ENCODE peak calls at places on chromosomes 1 and 21, in four cellular contexts. One of them, this sample, is unnamed.

GRCh38 chr1:159141584-159142518 is 29.6 kb upstream of the CADM3 start:
- DNase-seq in astrocyte of the spinal cord: peak
- DNase-seq in HTR-8/SVneo: peak
- DNase-seq in HuH-7.5: no peak
- DNase-seq in this sample: no peak

GRCh38 chr1:201127755-201128455 is 921 bp upstream of the ASCL5 start:
- DNase-seq in HTR-8/SVneo: no peak
- DNase-seq in HuH-7.5: no peak
- DNase-seq in astrocyte of the spinal cord: peak
- DNase-seq in this sample: no peak

GRCh38 chr1:43058545-43059360 is 100.1 kb upstream of the SLC2A1 start:
- DNase-seq in HuH-7.5: no peak
- DNase-seq in astrocyte of the spinal cord: peak
- DNase-seq in HTR-8/SVneo: peak
- DNase-seq in this sample: no peak

GRCh38 chr1:24349891-24350290 is 30.7 kb downstream of the GRHL3 start:
- DNase-seq in HTR-8/SVneo: no peak
- DNase-seq in HuH-7.5: no peak
- DNase-seq in astrocyte of the spinal cord: no peak
- DNase-seq in this sample: no peak

GRCh38 chr21:42413500-42413899 is 9.8 kb downstream of the UBASH3A start:
- DNase-seq in astrocyte of the spinal cord: no peak
- DNase-seq in HuH-7.5: no peak
- DNase-seq in HTR-8/SVneo: no peak
- DNase-seq in this sample: no peak

GRCh38 chr1:3410435-3410915 is 44.0 kb upstream of the ARHGEF16 start:
- DNase-seq in astrocyte of the spinal cord: no peak
- DNase-seq in HuH-7.5: no peak
- DNase-seq in HTR-8/SVneo: no peak
- DNase-seq in this sample: no peak

GRCh38 chr1:226871047-226871365 is 590 bp downstream of the PSEN2 start:
- DNase-seq in HTR-8/SVneo: no peak
- DNase-seq in HuH-7.5: no peak
- DNase-seq in astrocyte of the spinal cord: no peak
- DNase-seq in this sample: no peak

GRCh38 chr21:41715649-41716321 is 51.1 kb downstream of the RIPK4 start:
- DNase-seq in HTR-8/SVneo: no peak
- DNase-seq in astrocyte of the spinal cord: no peak
- DNase-seq in HuH-7.5: peak
- DNase-seq in this sample: no peak

GRCh38 chr1:20081331-20081810 is 11.4 kb downstream of the PLA2G5 start:
- DNase-seq in astrocyte of the spinal cord: no peak
- DNase-seq in HuH-7.5: no peak
- DNase-seq in HTR-8/SVneo: no peak
- DNase-seq in this sample: no peak

GRCh38 chr1:234770031-234770795 is 160.2 kb upstream of the IRF2BP2 start:
- DNase-seq in HTR-8/SVneo: no peak
- DNase-seq in astrocyte of the spinal cord: peak
- DNase-seq in HuH-7.5: no peak
- DNase-seq in this sample: no peak

GRCh38 chr1:197327776-197328364 is 59.8 kb downstream of the CRB1 start:
- DNase-seq in HTR-8/SVneo: no peak
- DNase-seq in astrocyte of the spinal cord: no peak
- DNase-seq in HuH-7.5: no peak
- DNase-seq in this sample: no peak

GRCh38 chr1:101781437-101781836 is 215.3 kb downstream of the OLFM3 start:
- DNase-seq in HTR-8/SVneo: no peak
- DNase-seq in astrocyte of the spinal cord: peak
- DNase-seq in HuH-7.5: no peak
- DNase-seq in this sample: no peak

GRCh38 chr21:45050786-45051489 is 23.4 kb upstream of the ADARB1 start:
- DNase-seq in astrocyte of the spinal cord: peak
- DNase-seq in HTR-8/SVneo: peak
- DNase-seq in HuH-7.5: no peak
- DNase-seq in this sample: no peak

GRCh38 chr21:39313042-39313456 is 383 bp downstream of the BRWD1 start:
- DNase-seq in astrocyte of the spinal cord: no peak
- DNase-seq in HuH-7.5: no peak
- DNase-seq in HTR-8/SVneo: no peak
- DNase-seq in this sample: no peak

GRCh38 chr1:151540982-151541377 is 871 bp downstream of the TUFT1 start:
- DNase-seq in astrocyte of the spinal cord: no peak
- DNase-seq in HTR-8/SVneo: no peak
- DNase-seq in HuH-7.5: no peak
- DNase-seq in this sample: no peak